ENCODE peak calls at places on chromosomes 12 and 14, in nine cellular contexts. C is hepatocyte, T is heart left ventricle, B is IMR-90, Z is Peyer's patch, S is vagina, G is PC-9, X is lung, D is tibial nerve. L is an unnamed sample.

GRCh38 chr12:57563358-57563757 is 13.5 kb downstream of the KIF5A start:
- DNase-seq in B (no peak), Z (no peak), S (no peak), C (no peak), G (no peak), T (no peak), D (no peak), X (no peak), L (no peak)

GRCh38 chr14:66746316-66747006 is 238.5 kb downstream of the GPHN start:
- DNase-seq in G (peak; percentile 6), S (no peak), T (no peak), Z (no peak), B (peak; percentile 58), X (no peak), D (peak; percentile 7), C (peak; percentile 14), L (peak; percentile 73)

GRCh38 chr12:75816892-75817291 is 214.7 kb downstream of the PHLDA1 start:
- DNase-seq in Z (no peak), C (no peak), D (no peak), S (no peak), B (peak; percentile 79), G (no peak), T (no peak), X (no peak), L (peak; percentile 66)

GRCh38 chr14:77323571-77323970 is 2.7 kb downstream of the GSTZ1 start:
- DNase-seq in S (no peak), G (no peak), Z (no peak), B (no peak), T (no peak), C (no peak), D (no peak), X (no peak), L (no peak)

GRCh38 chr14:73397810-73398209 is 60.5 kb downstream of the NUMB start:
- DNase-seq in G (no peak), D (no peak), X (no peak), T (no peak), B (no peak), Z (no peak), C (peak; percentile 8), S (no peak), L (no peak)

GRCh38 chr12:55974308-55974724 is 438 bp downstream of the RAB5B start:
- DNase-seq in C (peak; percentile 79), D (no peak), X (peak; percentile 61), S (no peak), B (peak; percentile 45), G (peak; percentile 45), Z (no peak), T (peak; percentile 43), L (peak; percentile 59)

GRCh38 chr12:93954160-93955112 is 193.9 kb upstream of the PLXNC1 start:
- DNase-seq in T (peak; percentile 26), B (peak; percentile 19), G (no peak), D (peak; percentile 54), Z (no peak), X (no peak), S (no peak), C (no peak), L (peak; percentile 41)

GRCh38 chr14:75259510-75259855 is 19.1 kb upstream of the FOS start:
- DNase-seq in G (no peak), D (no peak), X (no peak), C (peak; percentile 62), S (no peak), B (peak; percentile 77), Z (no peak), T (no peak), L (peak; percentile 76)

GRCh38 chr14:68711551-68712437 is 81.1 kb downstream of the ZFP36L1 start:
- DNase-seq in C (no peak), X (no peak), Z (no peak), T (no peak), B (no peak), S (no peak), G (no peak), D (no peak), L (no peak)

GRCh38 chr12:89821901-89822300 is 113.3 kb upstream of the ATP2B1 start:
- DNase-seq in T (no peak), S (no peak), C (no peak), X (no peak), D (no peak), Z (no peak), B (no peak), G (no peak), L (no peak)

GRCh38 chr12:66744956-66745383 is 66.1 kb upstream of the GRIP1 start:
- DNase-seq in C (peak; percentile 9), X (no peak), G (no peak), Z (no peak), D (no peak), T (no peak), B (no peak), S (no peak), L (no peak)

GRCh38 chr14:69955855-69956567 is 76.8 kb downstream of the SMOC1 start:
- DNase-seq in C (no peak), G (no peak), S (no peak), Z (no peak), B (peak; percentile 2), T (no peak), D (no peak), X (no peak), L (no peak)

GRCh38 chr14:52314521-52315354 is 626 bp downstream of the PTGER2 start:
- DNase-seq in G (no peak), X (no peak), S (no peak), Z (peak; percentile 63), D (no peak), C (peak; percentile 30), T (no peak), B (peak; percentile 32), L (no peak)

GRCh38 chr12:66279127-66279712 is 23.1 kb upstream of the HELB start:
- DNase-seq in Z (no peak), C (peak; percentile 46), D (no peak), B (peak; percentile 22), X (no peak), T (no peak), S (no peak), G (no peak), L (peak; percentile 54)

GRCh38 chr14:36383674-36384421 is 63.4 kb upstream of the MBIP start:
- DNase-seq in S (no peak), G (peak; percentile 2), T (peak; percentile 60), D (peak; percentile 4), B (no peak), X (peak; percentile 70), C (no peak), Z (no peak), L (no peak)

GRCh38 chr14:21656980-21657379 is 3.3 kb downstream of the OR4E2 start:
- DNase-seq in Z (no peak), S (no peak), T (no peak), X (no peak), B (no peak), C (no peak), G (no peak), D (no peak), L (no peak)
- H3K4me3 ChIP-seq in Z (no peak overlapping the region), S (no peak overlapping the region), T (no peak overlapping the region), X (no peak overlapping the region), B (no peak overlapping the region), C (no peak overlapping the region), G (no peak overlapping the region), D (no peak overlapping the region), L (no peak overlapping the region)

GRCh38 chr12:58832920-58833319 is 87.4 kb downstream of the LRIG3 start:
- DNase-seq in G (no peak), C (no peak), B (no peak), T (no peak), Z (no peak), S (no peak), X (no peak), D (no peak), L (no peak)

DNA sequence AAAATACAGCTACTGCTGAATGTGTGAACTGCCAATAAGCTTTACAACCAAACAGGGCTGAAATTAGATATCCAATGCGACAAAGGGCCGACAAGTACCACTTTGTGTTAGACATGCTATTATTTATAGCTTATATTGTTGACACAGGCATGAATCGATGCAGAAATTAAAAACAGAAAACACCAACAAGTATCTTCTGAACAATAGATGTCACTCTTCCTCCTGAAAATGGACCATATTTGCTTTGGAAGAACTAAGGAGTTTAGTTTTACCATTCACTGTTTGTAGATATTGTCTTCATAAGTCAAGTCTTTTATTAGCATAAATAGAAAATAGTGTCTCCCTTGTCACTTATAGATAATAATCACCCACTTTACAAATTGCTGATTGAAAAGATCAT is 86.5 kb downstream of the LRIG3 start:
- DNase-seq in X (no peak), T (no peak), D (no peak), G (no peak), S (no peak), Z (no peak), C (no peak), B (no peak), L (peak; percentile 10)
- TF ChIP-seq CTCF in X (no peak), T (peak; percentile 23), D (peak; percentile 18), G (no peak), S (no peak), Z (no peak), C (peak; percentile 19), B (no peak), L (no peak)

GRCh38 chr14:53714495-53715389 is 241.9 kb downstream of the BMP4 start:
- DNase-seq in X (no peak), Z (no peak), B (no peak), S (no peak), C (no peak), G (no peak), T (no peak), D (no peak), L (peak; percentile 44)

GRCh38 chr14:53716521-53716920 is 240.1 kb downstream of the BMP4 start:
- DNase-seq in X (no peak), B (no peak), S (no peak), D (no peak), C (no peak), T (no peak), G (no peak), Z (no peak), L (peak; percentile 2)

GRCh38 chr14:53711205-53711604 is 245.4 kb downstream of the BMP4 start:
- DNase-seq in T (no peak), G (no peak), D (no peak), B (no peak), C (no peak), X (no peak), Z (no peak), S (no peak), L (no peak)

GRCh38 chr14:53710615-53711014 is 246.0 kb downstream of the BMP4 start:
- DNase-seq in Z (no peak), X (no peak), D (no peak), B (no peak), T (no peak), S (no peak), G (no peak), C (no peak), L (no peak)

GRCh38 chr14:53715390-53715730 is 241.3 kb downstream of the BMP4 start:
- DNase-seq in G (peak; percentile 27), T (no peak), Z (no peak), C (peak; percentile 26), B (peak; percentile 28), X (no peak), S (no peak), D (no peak), L (peak; percentile 66)
- H3K4me3 ChIP-seq in G (peak overlapping the region; percentile 3), T (peak overlapping the region; percentile 18), Z (no peak overlapping the region), C (no peak overlapping the region), B (no peak overlapping the region), X (no peak overlapping the region), S (peak overlapping the region; percentile 32), D (peak overlapping the region; percentile 2), L (no peak overlapping the region)

DNA sequence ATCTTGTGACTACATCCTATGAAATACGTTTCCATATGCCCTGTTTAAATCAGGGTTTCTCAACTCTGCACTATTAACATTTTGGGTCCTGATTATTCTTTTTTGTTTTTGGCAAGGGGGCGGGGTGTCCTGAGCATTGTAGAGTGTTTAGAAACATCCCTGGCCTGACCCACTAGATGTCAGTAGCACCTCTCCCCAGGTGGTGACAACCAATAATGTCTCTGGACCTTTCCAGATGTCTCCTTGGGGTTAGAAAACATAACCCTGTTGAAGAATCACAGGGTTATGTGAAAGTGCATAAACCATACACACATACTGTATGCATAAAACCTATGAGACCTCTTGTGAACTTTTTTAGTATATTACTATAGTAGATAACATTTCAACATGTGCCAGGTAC is 1.4 kb downstream of the ACAD10 start:
- DNase-seq in Z (no peak), X (no peak), S (no peak), T (no peak), B (no peak), D (no peak), G (no peak), C (peak; percentile 13), L (no peak)
- TF ChIP-seq CTCF in Z (no peak), X (no peak), S (no peak), T (no peak), B (peak; percentile 7), D (no peak), G (no peak), C (peak; percentile 17), L (no peak)

L was measured in cardiac fibroblast.